ENCODE peak calls at places on chromosomes 13 and 19, in nine cellular contexts. Q, Y, L, Z, B, X, T, P and H are unnamed samples.

GRCh38 chr19:37564624-37565369 is 29.8 kb downstream of the ZNF571 start:
- DNase-seq in T (no peak), P (no peak), B (no peak), X (no peak), L (no peak), Q (no peak), Z (no peak), Y (no peak), H (no peak)

GRCh38 chr19:4357921-4358326 is 14.6 kb downstream of the MPND start:
- DNase-seq in P (no peak), Q (no peak), Z (no peak), T (no peak), L (no peak), X (no peak), B (no peak), Y (no peak), H (no peak)

GRCh38 chr19:19213822-19214558 is 2.2 kb downstream of the NCAN start:
- DNase-seq in Y (no peak), Q (no peak), P (no peak), Z (no peak), B (no peak), L (no peak), X (no peak), T (no peak), H (no peak)

GRCh38 chr13:29654807-29655547 is 59.5 kb upstream of the SLC7A1 start:
- DNase-seq in P (no peak), T (no peak), L (no peak), Y (no peak), Z (no peak), X (no peak), Q (no peak), B (no peak), H (no peak)

GRCh38 chr19:3145909-3146676 is 10.3 kb downstream of the GNA15 start:
- DNase-seq in P (no peak), T (no peak), L (no peak), Q (no peak), B (no peak), Z (no peak), X (no peak), Y (no peak), H (no peak)

GRCh38 chr13:29511439-29511814 is 84.1 kb downstream of the SLC7A1 start:
- DNase-seq in T (no peak), L (no peak), X (no peak), P (no peak), Q (no peak), Y (no peak), Z (no peak), B (no peak), H (no peak)

GRCh38 chr19:3266792-3267469 is 42.5 kb downstream of the CELF5 start:
- DNase-seq in T (no peak), P (no peak), Z (no peak), L (no peak), X (no peak), B (no peak), Y (no peak), Q (no peak), H (no peak)

GRCh38 chr19:15238639-15239155 is 6.4 kb upstream of the EPHX3 start:
- DNase-seq in B (no peak), T (no peak), X (no peak), L (no peak), Y (no peak), P (no peak), Z (no peak), Q (no peak), H (no peak)

GRCh38 chr13:97307882-97308624 is 85.9 kb downstream of the MBNL2 start:
- DNase-seq in L (no peak), P (no peak), X (peak; percentile 15), Y (no peak), B (no peak), T (peak; percentile 58), Z (no peak), Q (no peak), H (peak; percentile 93)

GRCh38 chr19:31223805-31224534 is 125.3 kb downstream of the TSHZ3 start:
- DNase-seq in L (peak; percentile 94), Y (no peak), X (no peak), Q (no peak), P (no peak), T (peak; percentile 19), B (no peak), Z (no peak), H (no peak)

GRCh38 chr13:51585696-51586095 is 1.4 kb downstream of the WDFY2 start:
- DNase-seq in Z (no peak), L (no peak), T (no peak), B (no peak), P (no peak), X (no peak), Q (no peak), Y (no peak), H (no peak)

GRCh38 chr13:114019367-114019766 is 45.5 kb upstream of the C13orf46 start:
- DNase-seq in P (no peak), Z (no peak), T (no peak), X (no peak), Q (peak; percentile 37), Y (no peak), B (no peak), L (no peak), H (no peak)

GRCh38 chr19:4754248-4754647 is 30.6 kb upstream of the DPP9 start:
- DNase-seq in P (no peak), T (no peak), X (no peak), Q (no peak), Z (peak; percentile 55), B (peak; percentile 46), Y (no peak), L (no peak), H (no peak)

GRCh38 chr19:49157445-49158224 is at the start of gene TRPM4:
- DNase-seq in T (peak; percentile 55), P (no peak), B (peak; percentile 41), X (peak; percentile 93), Q (no peak), Y (peak; percentile 98), Z (peak; percentile 87), L (no peak), H (peak; percentile 97)

GRCh38 chr19:34475975-34476594 is 5.5 kb upstream of the WTIP start:
- DNase-seq in L (no peak), B (no peak), X (no peak), P (no peak), T (no peak), Y (no peak), Q (no peak), Z (no peak), H (no peak)

GRCh38 chr19:3136684-3137055 is 837 bp downstream of the GNA15 start:
- DNase-seq in Z (no peak), L (no peak), Y (no peak), B (no peak), Q (no peak), X (no peak), T (no peak), P (no peak), H (no peak)

GRCh38 chr19:18254546-18255500 is 19.4 kb downstream of the IQCN start:
- DNase-seq in B (no peak), T (no peak), P (no peak), Y (peak; percentile 80), L (no peak), X (no peak), Q (no peak), Z (peak; percentile 47), H (no peak)

GRCh38 chr19:7792286-7792685 is 29.2 kb downstream of the CLEC4M start:
- DNase-seq in P (no peak), T (no peak), X (no peak), Z (no peak), Y (no peak), L (no peak), B (no peak), Q (no peak), H (no peak)

GRCh38 chr19:28495046-28495445 is 717.9 kb downstream of the UQCRFS1 start:
- DNase-seq in X (no peak), P (no peak), T (no peak), B (no peak), L (no peak), Q (no peak), Z (no peak), Y (no peak), H (no peak)

GRCh38 chr13:73943137-73943964 is 190.9 kb downstream of the KLF12 start:
- DNase-seq in X (no peak), P (no peak), B (no peak), Q (no peak), Y (no peak), Z (peak; percentile 8), T (no peak), L (no peak), H (no peak)

GRCh38 chr19:45076029-45076850 is at the start of gene ZNF296:
- DNase-seq in B (peak; percentile 34), X (peak; percentile 96), Z (peak; percentile 70), T (no peak), Q (peak; percentile 71), P (no peak), L (no peak), Y (peak; percentile 94), H (peak; percentile 89)